ENCODE peak calls at places on chromosomes 5 and 9, in four cellular contexts. H is stimulated activated CD4-positive, alpha-beta T cell treated with anti-CD3 and anti-CD28 coated beads, Interleukin-2, amount 100 ng/mL, for 48 hours; D is stimulated activated CD8-positive, alpha-beta memory T cell treated with anti-CD3 and anti-CD28 coated beads, Interleukin-4, amount 100 ng/mL, for 1 hour; U is CD4-positive, alpha-beta T cell. Q is an unnamed sample.

GRCh38 chr9:21591221-21592062 is 109.3 kb upstream of the IFNE start:
- DNase-seq in H (peak), D (no peak), U (no peak), Q (no peak)

GRCh38 chr9:129879103-129879699 is 43.9 kb downstream of the USP20 start:
- DNase-seq in H (no peak), D (no peak), U (no peak), Q (no peak)

GRCh38 chr5:26192496-26192895 is 845.9 kb downstream of the CDH9 start:
- DNase-seq in H (no peak), D (no peak), U (no peak), Q (no peak)

GRCh38 chr9:97441729-97442128 is 29.8 kb downstream of the TDRD7 start:
- DNase-seq in H (no peak), D (no peak), U (no peak), Q (no peak)

GRCh38 chr9:129338701-129339445 is 160.8 kb upstream of the IER5L start:
- DNase-seq in H (no peak), D (no peak), U (no peak), Q (no peak)

GRCh38 chr9:120326076-120326693 is 253.8 kb downstream of the CDK5RAP2 start:
- DNase-seq in H (no peak), D (no peak), U (no peak), Q (no peak)

GRCh38 chr5:92309336-92309991 is 926.3 kb upstream of the ARRDC3 start:
- DNase-seq in H (no peak), D (no peak), U (no peak), Q (no peak)

GRCh38 chr9:128479262-128479661 is 23.5 kb downstream of the ODF2 start:
- DNase-seq in H (no peak), D (no peak), U (no peak), Q (no peak)

GRCh38 chr5:68953151-68953884 is 140.5 kb upstream of the SLC30A5 start:
- DNase-seq in H (no peak), D (no peak), U (no peak), Q (no peak)

Q was measured in iPS DF 6.9.